ENCODE peak calls at places on chromosomes 7 and 10, in nine cellular contexts. One of them, this sample, is unnamed.

GRCh38 chr7:82740246-82740848 is 296.8 kb upstream of the CACNA2D1 start:
- DNase-seq in left ventricle myocardium superior: peak; percentile 26
- DNase-seq in amniotic stem cell: peak; percentile 61
- DNase-seq in astrocyte of the cerebellum: peak; percentile 59
- DNase-seq in Panc1: peak; percentile 15
- DNase-seq in effector memory CD4-positive, alpha-beta T cell: no peak
- DNase-seq in GM20000: peak; percentile 3
- DNase-seq in fibroblast of lung: peak; percentile 55
- DNase-seq in posterior vena cava: no peak
- DNase-seq in this sample: peak; percentile 41

GRCh38 chr10:117946525-117947070 is 100.1 kb downstream of the RAB11FIP2 start:
- DNase-seq in effector memory CD4-positive, alpha-beta T cell: no peak
- DNase-seq in posterior vena cava: no peak
- DNase-seq in astrocyte of the cerebellum: peak; percentile 19
- DNase-seq in GM20000: no peak
- DNase-seq in left ventricle myocardium superior: no peak
- DNase-seq in fibroblast of lung: peak; percentile 69
- DNase-seq in amniotic stem cell: no peak
- DNase-seq in Panc1: no peak
- DNase-seq in this sample: no peak

GRCh38 chr10:44477021-44477420 is 92.1 kb upstream of the CXCL12 start:
- DNase-seq in fibroblast of lung: peak; percentile 72
- DNase-seq in effector memory CD4-positive, alpha-beta T cell: no peak
- DNase-seq in Panc1: no peak
- DNase-seq in astrocyte of the cerebellum: no peak
- DNase-seq in amniotic stem cell: no peak
- DNase-seq in left ventricle myocardium superior: no peak
- DNase-seq in GM20000: no peak
- DNase-seq in posterior vena cava: no peak
- DNase-seq in this sample: no peak

GRCh38 chr10:110610308-110610774 is 33.8 kb upstream of the RBM20 start:
- DNase-seq in GM20000: peak; percentile 62
- DNase-seq in amniotic stem cell: no peak
- DNase-seq in posterior vena cava: no peak
- DNase-seq in Panc1: no peak
- DNase-seq in astrocyte of the cerebellum: peak; percentile 29
- DNase-seq in effector memory CD4-positive, alpha-beta T cell: no peak
- DNase-seq in left ventricle myocardium superior: no peak
- DNase-seq in fibroblast of lung: peak; percentile 30
- DNase-seq in this sample: peak; percentile 37

GRCh38 chr7:49014870-49015269 is 90.5 kb downstream of the CDC14C start:
- DNase-seq in Panc1: no peak
- DNase-seq in amniotic stem cell: no peak
- DNase-seq in posterior vena cava: no peak
- DNase-seq in GM20000: no peak
- DNase-seq in fibroblast of lung: no peak
- DNase-seq in astrocyte of the cerebellum: no peak
- DNase-seq in effector memory CD4-positive, alpha-beta T cell: no peak
- DNase-seq in left ventricle myocardium superior: no peak
- DNase-seq in this sample: no peak

GRCh38 chr10:119706521-119707278 is 19.1 kb upstream of the INPP5F start:
- DNase-seq in GM20000: no peak
- DNase-seq in Panc1: no peak
- DNase-seq in effector memory CD4-positive, alpha-beta T cell: no peak
- DNase-seq in fibroblast of lung: no peak
- DNase-seq in astrocyte of the cerebellum: no peak
- DNase-seq in left ventricle myocardium superior: no peak
- DNase-seq in amniotic stem cell: no peak
- DNase-seq in posterior vena cava: no peak
- DNase-seq in this sample: no peak

GRCh38 chr7:142412551-142413193 is 154.8 kb upstream of the PRSS58 start:
- DNase-seq in GM20000: peak; percentile 61
- DNase-seq in astrocyte of the cerebellum: peak; percentile 32
- DNase-seq in posterior vena cava: no peak
- DNase-seq in fibroblast of lung: peak; percentile 66
- DNase-seq in left ventricle myocardium superior: no peak
- DNase-seq in Panc1: peak; percentile 30
- DNase-seq in effector memory CD4-positive, alpha-beta T cell: no peak
- DNase-seq in amniotic stem cell: peak; percentile 21
- DNase-seq in this sample: peak; percentile 32

GRCh38 chr10:112159469-112159868 is 24.1 kb downstream of the GPAM start:
- DNase-seq in GM20000: no peak
- DNase-seq in astrocyte of the cerebellum: no peak
- DNase-seq in posterior vena cava: no peak
- DNase-seq in effector memory CD4-positive, alpha-beta T cell: no peak
- DNase-seq in fibroblast of lung: no peak
- DNase-seq in Panc1: no peak
- DNase-seq in left ventricle myocardium superior: no peak
- DNase-seq in amniotic stem cell: no peak
- DNase-seq in this sample: no peak

GRCh38 chr7:123275036-123275753 is 75.4 kb upstream of the SLC13A1 start:
- DNase-seq in Panc1: no peak
- DNase-seq in amniotic stem cell: no peak
- DNase-seq in GM20000: no peak
- DNase-seq in effector memory CD4-positive, alpha-beta T cell: no peak
- DNase-seq in left ventricle myocardium superior: no peak
- DNase-seq in posterior vena cava: no peak
- DNase-seq in astrocyte of the cerebellum: no peak
- DNase-seq in fibroblast of lung: peak; percentile 2
- DNase-seq in this sample: no peak

GRCh38 chr10:124074471-124075109 is 18.8 kb downstream of the CHST15 start:
- DNase-seq in amniotic stem cell: no peak
- DNase-seq in left ventricle myocardium superior: peak; percentile 39
- DNase-seq in astrocyte of the cerebellum: no peak
- DNase-seq in fibroblast of lung: no peak
- DNase-seq in effector memory CD4-positive, alpha-beta T cell: no peak
- DNase-seq in Panc1: no peak
- DNase-seq in GM20000: no peak
- DNase-seq in posterior vena cava: no peak
- DNase-seq in this sample: no peak

GRCh38 chr7:28225581-28225980 is 45.0 kb upstream of the JAZF1 start:
- DNase-seq in astrocyte of the cerebellum: no peak
- DNase-seq in effector memory CD4-positive, alpha-beta T cell: no peak
- DNase-seq in Panc1: no peak
- DNase-seq in posterior vena cava: no peak
- DNase-seq in GM20000: no peak
- DNase-seq in amniotic stem cell: no peak
- DNase-seq in left ventricle myocardium superior: no peak
- DNase-seq in fibroblast of lung: no peak
- DNase-seq in this sample: no peak

GRCh38 chr10:21993360-21994001 is 10.0 kb downstream of the DNAJC1 start:
- DNase-seq in amniotic stem cell: no peak
- DNase-seq in posterior vena cava: no peak
- DNase-seq in left ventricle myocardium superior: no peak
- DNase-seq in GM20000: peak; percentile 15
- DNase-seq in effector memory CD4-positive, alpha-beta T cell: no peak
- DNase-seq in astrocyte of the cerebellum: no peak
- DNase-seq in Panc1: no peak
- DNase-seq in fibroblast of lung: no peak
- DNase-seq in this sample: no peak

GRCh38 chr10:118448744-118449143 is 106.6 kb upstream of the FAM204A start:
- DNase-seq in posterior vena cava: no peak
- DNase-seq in amniotic stem cell: no peak
- DNase-seq in left ventricle myocardium superior: no peak
- DNase-seq in astrocyte of the cerebellum: no peak
- DNase-seq in GM20000: no peak
- DNase-seq in fibroblast of lung: no peak
- DNase-seq in Panc1: no peak
- DNase-seq in effector memory CD4-positive, alpha-beta T cell: no peak
- DNase-seq in this sample: no peak

GRCh38 chr10:3961082-3961481 is 176.1 kb upstream of the KLF6 start:
- DNase-seq in left ventricle myocardium superior: no peak
- DNase-seq in amniotic stem cell: no peak
- DNase-seq in posterior vena cava: no peak
- DNase-seq in astrocyte of the cerebellum: no peak
- DNase-seq in Panc1: no peak
- DNase-seq in fibroblast of lung: no peak
- DNase-seq in effector memory CD4-positive, alpha-beta T cell: peak; percentile 34
- DNase-seq in GM20000: no peak
- DNase-seq in this sample: no peak

GRCh38 chr10:86265877-86266259 is 100.7 kb downstream of the GRID1 start:
- DNase-seq in left ventricle myocardium superior: no peak
- DNase-seq in GM20000: no peak
- DNase-seq in effector memory CD4-positive, alpha-beta T cell: no peak
- DNase-seq in fibroblast of lung: no peak
- DNase-seq in Panc1: no peak
- DNase-seq in astrocyte of the cerebellum: no peak
- DNase-seq in amniotic stem cell: no peak
- DNase-seq in posterior vena cava: peak; percentile 12
- DNase-seq in this sample: no peak

GRCh38 chr7:1994931-1995330 is 237.8 kb downstream of the MAD1L1 start:
- DNase-seq in astrocyte of the cerebellum: no peak
- DNase-seq in posterior vena cava: no peak
- DNase-seq in Panc1: no peak
- DNase-seq in effector memory CD4-positive, alpha-beta T cell: no peak
- DNase-seq in fibroblast of lung: no peak
- DNase-seq in left ventricle myocardium superior: no peak
- DNase-seq in amniotic stem cell: no peak
- DNase-seq in GM20000: no peak
- DNase-seq in this sample: no peak

GRCh38 chr10:126207313-126207771 is 180.9 kb downstream of the ADAM12 start:
- DNase-seq in Panc1: no peak
- DNase-seq in amniotic stem cell: no peak
- DNase-seq in GM20000: no peak
- DNase-seq in left ventricle myocardium superior: no peak
- DNase-seq in effector memory CD4-positive, alpha-beta T cell: no peak
- DNase-seq in fibroblast of lung: peak; percentile 61
- DNase-seq in astrocyte of the cerebellum: no peak
- DNase-seq in posterior vena cava: no peak
- DNase-seq in this sample: no peak

This sample was measured in smooth muscle cell of the brain vasculature.